ENCODE peak calls at places on chromosomes 16 and 17, in eight cellular contexts. Y is activated CD8-positive, alpha-beta memory T cell treated with anti-CD3 and anti-CD28 coated beads, Interleukin-2, amount 10 ng/mL, durations not matched to agents 7 days and 5 days; T is AML-193; R is stimulated activated CD8-positive, alpha-beta memory T cell treated with anti-CD3 and anti-CD28 coated beads, Interleukin-15, amount 100 ng/mL, for 4 hours; F is tibial artery; L is NCI-H2081 treated with DMSO at 0.1 percent for 48 hours; E is ACHN; I is left ventricle myocardium inferior. B is an unnamed sample.

GRCh38 chr16:87463722-87464690 is 28.8 kb downstream of the ZCCHC14 start:
- DNase-seq in I (no peak), T (no peak), E (peak), F (peak), R (no peak), L (no peak), Y (no peak), B (no peak)

GRCh38 chr17:65137076-65137935 is at the start of gene RGS9:
- DNase-seq in R (peak), L (peak), T (peak), Y (peak), F (peak), E (peak), I (peak), B (peak)

GRCh38 chr17:74992223-74992622 is 4.8 kb downstream of the CDR2L start:
- DNase-seq in E (no peak), Y (no peak), I (no peak), T (no peak), L (no peak), R (no peak), F (no peak), B (no peak)

GRCh38 chr16:74438492-74438979 is 17.3 kb upstream of the CLEC18B start:
- DNase-seq in R (no peak), Y (peak), L (no peak), T (no peak), E (no peak), I (no peak), F (no peak), B (no peak)

GRCh38 chr17:82269138-82269881 is 4.2 kb downstream of the CSNK1D start:
- DNase-seq in L (no peak), I (no peak), T (no peak), F (no peak), R (no peak), E (no peak), Y (no peak), B (peak)

GRCh38 chr16:50509521-50510341 is 38.5 kb upstream of the NKD1 start:
- DNase-seq in E (peak), T (peak), L (no peak), I (no peak), R (no peak), Y (peak), F (no peak), B (peak)

GRCh38 chr17:39239640-39240314 is 14.0 kb upstream of the STAC2 start:
- DNase-seq in L (peak), R (peak), T (peak), E (peak), I (no peak), F (no peak), Y (peak), B (peak)

GRCh38 chr16:2426941-2427361 is 2.3 kb upstream of the CCNF start:
- DNase-seq in F (no peak), Y (no peak), R (no peak), I (no peak), T (no peak), E (no peak), L (no peak), B (no peak)

GRCh38 chr16:55035037-55035436 is 104.4 kb downstream of the IRX5 start:
- DNase-seq in R (no peak), E (peak), T (peak), Y (no peak), L (no peak), F (no peak), I (no peak), B (peak)

GRCh38 chr16:57522960-57523359 is 13.4 kb downstream of the CCDC102A start:
- DNase-seq in I (no peak), F (no peak), R (no peak), T (no peak), Y (no peak), E (no peak), L (no peak), B (no peak)

GRCh38 chr17:52419256-52419655 is 260.7 kb upstream of the CA10 start:
- DNase-seq in F (peak), E (no peak), I (no peak), Y (no peak), R (no peak), T (no peak), L (peak), B (peak)

B was measured in DMS53.